ENCODE peak calls at places on chromosomes 11 and 22, in nine cellular contexts. One of them, this sample, is unnamed.
A peak's percentile ranks its signal among the peaks of the same experiment; 100 is the strongest.

GRCh38 chr11:94120946-94121345 is 7.7 kb upstream of the PANX1 start:
- DNase-seq in HCT116: no peak
- DNase-seq in A549: no peak
- DNase-seq in right lobe of liver: no peak
- DNase-seq in tibial nerve: no peak
- DNase-seq in GM12891: no peak
- DNase-seq in uterus: no peak
- DNase-seq in IMR-90: peak; percentile 91
- DNase-seq in ovary: no peak
- DNase-seq in this sample: no peak

GRCh38 chr11:23012930-23013329 is 152.7 kb upstream of the CCDC179 start:
- DNase-seq in HCT116: no peak
- DNase-seq in A549: no peak
- DNase-seq in right lobe of liver: no peak
- DNase-seq in tibial nerve: no peak
- DNase-seq in GM12891: no peak
- DNase-seq in uterus: no peak
- DNase-seq in IMR-90: no peak
- DNase-seq in ovary: no peak
- DNase-seq in this sample: no peak

GRCh38 chr11:113805640-113806039 is 26.0 kb downstream of the CLDN25 start:
- DNase-seq in HCT116: no peak
- DNase-seq in A549: no peak
- DNase-seq in right lobe of liver: no peak
- DNase-seq in tibial nerve: no peak
- DNase-seq in GM12891: no peak
- DNase-seq in uterus: no peak
- DNase-seq in IMR-90: peak; percentile 5
- DNase-seq in ovary: no peak
- DNase-seq in this sample: no peak

GRCh38 chr11:124174001-124174400 is 9.1 kb upstream of the OR10D3 start:
- DNase-seq in HCT116: peak; percentile 2
- DNase-seq in A549: peak; percentile 58
- DNase-seq in right lobe of liver: no peak
- DNase-seq in tibial nerve: no peak
- DNase-seq in GM12891: no peak
- DNase-seq in uterus: no peak
- DNase-seq in IMR-90: peak; percentile 64
- DNase-seq in ovary: no peak
- DNase-seq in this sample: no peak

GRCh38 chr11:83162377-83162776 is 5.4 kb downstream of the PCF11 start:
- DNase-seq in HCT116: no peak
- DNase-seq in A549: no peak
- DNase-seq in right lobe of liver: no peak
- DNase-seq in tibial nerve: no peak
- DNase-seq in GM12891: no peak
- DNase-seq in uterus: no peak
- DNase-seq in IMR-90: peak; percentile 16
- DNase-seq in ovary: no peak
- DNase-seq in this sample: no peak

GRCh38 chr11:127073621-127074020 is 73.1 kb upstream of the KIRREL3 start:
- DNase-seq in HCT116: no peak
- DNase-seq in A549: no peak
- DNase-seq in right lobe of liver: no peak
- DNase-seq in tibial nerve: no peak
- DNase-seq in GM12891: no peak
- DNase-seq in uterus: no peak
- DNase-seq in IMR-90: no peak
- DNase-seq in ovary: no peak
- DNase-seq in this sample: no peak

GRCh38 chr22:19109198-19110063 is 12.8 kb downstream of the DGCR2 start:
- DNase-seq in HCT116: no peak
- DNase-seq in A549: peak; percentile 22
- DNase-seq in right lobe of liver: no peak
- DNase-seq in tibial nerve: no peak
- DNase-seq in GM12891: no peak
- DNase-seq in uterus: no peak
- DNase-seq in IMR-90: peak; percentile 64
- DNase-seq in ovary: no peak
- DNase-seq in this sample: no peak

GRCh38 chr11:128734439-128735224 is 40.8 kb downstream of the FLI1 start:
- DNase-seq in HCT116: no peak
- DNase-seq in A549: no peak
- DNase-seq in right lobe of liver: peak; percentile 51
- DNase-seq in tibial nerve: no peak
- DNase-seq in GM12891: no peak
- DNase-seq in uterus: no peak
- DNase-seq in IMR-90: no peak
- DNase-seq in ovary: no peak
- DNase-seq in this sample: peak; percentile 89

GRCh38 chr11:7575841-7576451 is 62.1 kb downstream of the PPFIBP2 start:
- DNase-seq in HCT116: no peak
- DNase-seq in A549: peak; percentile 56
- DNase-seq in right lobe of liver: peak; percentile 53
- DNase-seq in tibial nerve: no peak
- DNase-seq in GM12891: no peak
- DNase-seq in uterus: no peak
- DNase-seq in IMR-90: no peak
- DNase-seq in ovary: peak; percentile 46
- DNase-seq in this sample: no peak

GRCh38 chr22:22851969-22852368 is 35.6 kb upstream of the IGLL5 start:
- DNase-seq in HCT116: no peak
- DNase-seq in A549: no peak
- DNase-seq in right lobe of liver: no peak
- DNase-seq in tibial nerve: no peak
- DNase-seq in GM12891: no peak
- DNase-seq in uterus: no peak
- DNase-seq in IMR-90: no peak
- DNase-seq in ovary: no peak
- DNase-seq in this sample: no peak

GRCh38 chr11:14904745-14905103 is 12.7 kb upstream of the CYP2R1 start:
- DNase-seq in HCT116: no peak
- DNase-seq in A549: peak; percentile 64
- DNase-seq in right lobe of liver: peak; percentile 88
- DNase-seq in tibial nerve: peak; percentile 57
- DNase-seq in GM12891: peak; percentile 43
- DNase-seq in uterus: peak; percentile 63
- DNase-seq in IMR-90: peak; percentile 25
- DNase-seq in ovary: peak; percentile 75
- DNase-seq in this sample: peak; percentile 97

GRCh38 chr22:43478621-43479285 is 66.9 kb downstream of the MPPED1 start:
- DNase-seq in HCT116: no peak
- DNase-seq in A549: no peak
- DNase-seq in right lobe of liver: no peak
- DNase-seq in tibial nerve: no peak
- DNase-seq in GM12891: no peak
- DNase-seq in uterus: no peak
- DNase-seq in IMR-90: no peak
- DNase-seq in ovary: no peak
- DNase-seq in this sample: peak; percentile 66

GRCh38 chr22:50542416-50542927 is 3.2 kb upstream of the KLHDC7B start:
- DNase-seq in HCT116: no peak
- DNase-seq in A549: no peak
- DNase-seq in right lobe of liver: no peak
- DNase-seq in tibial nerve: no peak
- DNase-seq in GM12891: no peak
- DNase-seq in uterus: no peak
- DNase-seq in IMR-90: no peak
- DNase-seq in ovary: no peak
- DNase-seq in this sample: peak; percentile 90

GRCh38 chr11:117870176-117870952 is 6.1 kb downstream of the FXYD6 start:
- DNase-seq in HCT116: no peak
- DNase-seq in A549: no peak
- DNase-seq in right lobe of liver: no peak
- DNase-seq in tibial nerve: no peak
- DNase-seq in GM12891: no peak
- DNase-seq in uterus: no peak
- DNase-seq in IMR-90: no peak
- DNase-seq in ovary: no peak
- DNase-seq in this sample: no peak

GRCh38 chr11:96748639-96749370 is 359.0 kb downstream of the JRKL start:
- DNase-seq in HCT116: no peak
- DNase-seq in A549: no peak
- DNase-seq in right lobe of liver: no peak
- DNase-seq in tibial nerve: no peak
- DNase-seq in GM12891: no peak
- DNase-seq in uterus: no peak
- DNase-seq in IMR-90: peak; percentile 46
- DNase-seq in ovary: no peak
- DNase-seq in this sample: no peak

GRCh38 chr22:30208631-30209603 is 37.6 kb downstream of the LIF start:
- DNase-seq in HCT116: no peak
- DNase-seq in A549: peak; percentile 71
- DNase-seq in right lobe of liver: peak; percentile 63
- DNase-seq in tibial nerve: peak; percentile 52
- DNase-seq in GM12891: no peak
- DNase-seq in uterus: peak; percentile 88
- DNase-seq in IMR-90: peak; percentile 97
- DNase-seq in ovary: peak; percentile 75
- DNase-seq in this sample: no peak

GRCh38 chr11:69697861-69698260 is 6.0 kb downstream of the FGF19 start:
- DNase-seq in HCT116: no peak
- DNase-seq in A549: no peak
- DNase-seq in right lobe of liver: no peak
- DNase-seq in tibial nerve: no peak
- DNase-seq in GM12891: no peak
- DNase-seq in uterus: no peak
- DNase-seq in IMR-90: no peak
- DNase-seq in ovary: no peak
- DNase-seq in this sample: peak; percentile 22

GRCh38 chr11:34825670-34826383 is 90.4 kb downstream of the APIP start:
- DNase-seq in HCT116: peak; percentile 54
- DNase-seq in A549: no peak
- DNase-seq in right lobe of liver: no peak
- DNase-seq in tibial nerve: no peak
- DNase-seq in GM12891: no peak
- DNase-seq in uterus: no peak
- DNase-seq in IMR-90: no peak
- DNase-seq in ovary: no peak
- DNase-seq in this sample: no peak
- TF ChIP-seq POLR2A in HCT116: no peak
- TF ChIP-seq POLR2A in A549: no peak
- TF ChIP-seq POLR2A in right lobe of liver: no peak
- TF ChIP-seq POLR2A in tibial nerve: no peak
- TF ChIP-seq POLR2A in GM12891: no peak
- TF ChIP-seq POLR2A in uterus: no peak
- TF ChIP-seq POLR2A in IMR-90: no peak
- TF ChIP-seq POLR2A in ovary: no peak
- TF ChIP-seq POLR2A in this sample: no peak

DNA sequence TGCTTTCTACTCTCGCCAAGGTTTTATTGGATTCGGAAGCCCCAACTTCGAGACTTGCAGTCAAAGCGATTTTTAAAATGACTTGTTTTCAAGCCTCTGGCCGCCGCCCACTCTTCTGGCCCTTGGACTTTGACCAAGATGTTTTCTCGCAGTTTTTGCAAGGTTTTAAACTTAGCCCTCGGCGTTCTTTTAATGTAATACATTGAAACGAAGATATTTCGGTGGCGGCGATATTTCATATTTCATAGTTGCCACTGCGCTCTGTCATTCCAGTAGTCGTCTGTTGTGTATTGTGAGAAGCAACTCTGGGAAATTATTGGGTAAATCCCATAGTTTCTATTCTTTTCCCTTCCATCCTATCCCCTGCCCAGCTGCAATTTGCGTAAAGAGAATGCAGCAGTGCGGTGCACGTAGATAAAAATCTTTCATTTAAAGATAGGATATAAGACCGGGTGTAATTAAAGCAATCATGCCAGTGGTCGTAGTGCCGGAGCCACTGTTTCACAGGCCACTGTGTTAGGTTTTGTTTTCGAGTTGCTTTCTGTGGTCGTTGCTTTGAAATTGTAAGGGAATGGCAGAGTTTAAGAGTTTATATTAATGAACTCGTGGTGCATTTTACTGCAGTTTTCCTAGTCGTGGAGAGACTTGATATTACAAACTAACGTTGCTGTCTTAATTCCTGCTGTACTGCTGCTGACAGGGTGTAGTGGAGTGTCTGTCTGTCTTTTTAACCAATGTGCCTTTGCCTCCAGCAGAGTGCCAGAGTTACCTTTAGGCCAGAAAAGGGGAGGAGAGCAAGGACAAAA is 715 bp downstream of the BIRC2 start:
- DNase-seq in HCT116: no peak
- DNase-seq in A549: peak; percentile 13
- DNase-seq in right lobe of liver: no peak
- DNase-seq in tibial nerve: no peak
- DNase-seq in GM12891: no peak
- DNase-seq in uterus: no peak
- DNase-seq in IMR-90: peak; percentile 29
- DNase-seq in ovary: no peak
- DNase-seq in this sample: no peak
- TF ChIP-seq POLR2A in HCT116: no peak
- TF ChIP-seq POLR2A in A549: no peak
- TF ChIP-seq POLR2A in right lobe of liver: peak; percentile 36
- TF ChIP-seq POLR2A in tibial nerve: no peak
- TF ChIP-seq POLR2A in GM12891: no peak
- TF ChIP-seq POLR2A in uterus: peak; percentile 17
- TF ChIP-seq POLR2A in IMR-90: no peak
- TF ChIP-seq POLR2A in ovary: no peak
- TF ChIP-seq POLR2A in this sample: no peak

DNA sequence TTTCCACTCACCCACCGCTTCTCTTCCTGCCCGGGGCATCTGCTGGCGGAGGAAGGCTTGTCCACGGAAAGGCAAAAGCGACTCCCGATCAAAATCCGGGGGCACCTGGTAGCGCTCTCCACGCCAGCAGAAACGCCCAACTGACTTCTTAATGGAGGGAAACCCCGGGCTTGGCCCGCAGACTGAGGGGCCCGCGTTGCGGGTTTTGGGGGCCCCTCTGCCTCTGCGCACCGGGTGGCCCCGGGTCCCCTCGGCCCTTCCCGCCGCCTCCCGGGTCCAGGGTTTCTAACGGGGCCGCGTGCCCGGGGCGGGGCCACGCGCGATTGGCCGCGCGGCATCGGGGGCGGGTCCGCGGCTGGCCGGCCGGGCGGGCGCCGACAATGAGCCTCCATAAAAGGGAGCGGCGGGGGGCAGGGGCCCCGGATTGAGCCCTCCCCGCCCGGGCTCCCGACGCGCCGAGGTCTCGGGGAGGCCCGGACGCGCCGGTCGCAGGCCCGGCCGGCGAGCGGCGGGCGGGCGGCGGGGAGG is at the start of gene SPINDOC:
- DNase-seq in HCT116: no peak
- DNase-seq in A549: peak; percentile 60
- DNase-seq in right lobe of liver: peak; percentile 84
- DNase-seq in tibial nerve: peak; percentile 52
- DNase-seq in GM12891: peak; percentile 95
- DNase-seq in uterus: peak; percentile 79
- DNase-seq in IMR-90: peak; percentile 47
- DNase-seq in ovary: peak; percentile 81
- DNase-seq in this sample: peak; percentile 92
- TF ChIP-seq POLR2A in HCT116: peak; percentile 61
- TF ChIP-seq POLR2A in A549: peak; percentile 55
- TF ChIP-seq POLR2A in right lobe of liver: peak; percentile 57
- TF ChIP-seq POLR2A in tibial nerve: peak; percentile 45
- TF ChIP-seq POLR2A in GM12891: peak; percentile 57
- TF ChIP-seq POLR2A in uterus: no peak
- TF ChIP-seq POLR2A in IMR-90: peak; percentile 83
- TF ChIP-seq POLR2A in ovary: no peak
- TF ChIP-seq POLR2A in this sample: no peak

GRCh38 chr11:65051389-65051858 is 6.9 kb downstream of the NAALADL1 start:
- DNase-seq in HCT116: no peak
- DNase-seq in A549: no peak
- DNase-seq in right lobe of liver: no peak
- DNase-seq in tibial nerve: no peak
- DNase-seq in GM12891: no peak
- DNase-seq in uterus: no peak
- DNase-seq in IMR-90: no peak
- DNase-seq in ovary: no peak
- DNase-seq in this sample: no peak
- TF ChIP-seq POLR2A in HCT116: no peak
- TF ChIP-seq POLR2A in A549: no peak
- TF ChIP-seq POLR2A in right lobe of liver: no peak
- TF ChIP-seq POLR2A in tibial nerve: no peak
- TF ChIP-seq POLR2A in GM12891: no peak
- TF ChIP-seq POLR2A in uterus: no peak
- TF ChIP-seq POLR2A in IMR-90: no peak
- TF ChIP-seq POLR2A in ovary: no peak
- TF ChIP-seq POLR2A in this sample: no peak